ENCODE peak calls at places on chromosomes 3 and 15, in six cellular contexts. One of them, this sample, is unnamed.
A peak's percentile ranks its signal among the peaks of the same experiment; 100 is the strongest.

GRCh38 chr3:187736418-187736871 is 8.8 kb downstream of the BCL6 start:
- DNase-seq in astrocyte of the cerebellum: no peak
- DNase-seq in tibial artery: no peak
- DNase-seq in left ventricle myocardium inferior: no peak
- DNase-seq in dorsolateral prefrontal cortex: no peak
- DNase-seq in AG04449: no peak
- DNase-seq in this sample: no peak

GRCh38 chr15:68550498-68551295 is 28.1 kb upstream of the CORO2B start:
- DNase-seq in tibial artery: peak; percentile 81
- DNase-seq in left ventricle myocardium inferior: peak; percentile 70
- DNase-seq in astrocyte of the cerebellum: peak; percentile 29
- DNase-seq in dorsolateral prefrontal cortex: peak; percentile 88
- DNase-seq in AG04449: no peak
- DNase-seq in this sample: no peak

GRCh38 chr15:30991301-30992072 is at the start of gene MTMR10:
- DNase-seq in astrocyte of the cerebellum: peak; percentile 32
- DNase-seq in left ventricle myocardium inferior: peak; percentile 78
- DNase-seq in AG04449: peak; percentile 12
- DNase-seq in dorsolateral prefrontal cortex: peak; percentile 63
- DNase-seq in tibial artery: peak; percentile 47
- DNase-seq in this sample: peak; percentile 16

GRCh38 chr15:33215941-33216872 is 21.7 kb upstream of the FMN1 start:
- DNase-seq in left ventricle myocardium inferior: no peak
- DNase-seq in AG04449: no peak
- DNase-seq in tibial artery: no peak
- DNase-seq in dorsolateral prefrontal cortex: no peak
- DNase-seq in astrocyte of the cerebellum: no peak
- DNase-seq in this sample: no peak

GRCh38 chr15:31364301-31365031 is 37.8 kb downstream of the KLF13 start:
- DNase-seq in tibial artery: no peak
- DNase-seq in left ventricle myocardium inferior: peak; percentile 34
- DNase-seq in dorsolateral prefrontal cortex: no peak
- DNase-seq in AG04449: no peak
- DNase-seq in astrocyte of the cerebellum: no peak
- DNase-seq in this sample: no peak

GRCh38 chr15:39479916-39480315 is 101.0 kb upstream of the THBS1 start:
- DNase-seq in tibial artery: no peak
- DNase-seq in left ventricle myocardium inferior: no peak
- DNase-seq in dorsolateral prefrontal cortex: no peak
- DNase-seq in astrocyte of the cerebellum: no peak
- DNase-seq in AG04449: no peak
- DNase-seq in this sample: no peak

GRCh38 chr15:95292790-95293450 is 1037.6 kb upstream of the NR2F2 start:
- DNase-seq in left ventricle myocardium inferior: no peak
- DNase-seq in dorsolateral prefrontal cortex: no peak
- DNase-seq in tibial artery: no peak
- DNase-seq in AG04449: no peak
- DNase-seq in astrocyte of the cerebellum: no peak
- DNase-seq in this sample: no peak

GRCh38 chr3:52792961-52793695 is 1.5 kb upstream of the ITIH3 start:
- DNase-seq in AG04449: no peak
- DNase-seq in astrocyte of the cerebellum: no peak
- DNase-seq in left ventricle myocardium inferior: no peak
- DNase-seq in tibial artery: no peak
- DNase-seq in dorsolateral prefrontal cortex: no peak
- DNase-seq in this sample: peak; percentile 7

GRCh38 chr15:77224352-77224751 is 153.4 kb upstream of the TSPAN3 start:
- DNase-seq in tibial artery: no peak
- DNase-seq in dorsolateral prefrontal cortex: no peak
- DNase-seq in astrocyte of the cerebellum: no peak
- DNase-seq in AG04449: no peak
- DNase-seq in left ventricle myocardium inferior: no peak
- DNase-seq in this sample: no peak

GRCh38 chr3:100073555-100074307 is 40.6 kb downstream of the FILIP1L start:
- DNase-seq in dorsolateral prefrontal cortex: no peak
- DNase-seq in astrocyte of the cerebellum: peak; percentile 54
- DNase-seq in left ventricle myocardium inferior: peak; percentile 27
- DNase-seq in tibial artery: no peak
- DNase-seq in AG04449: peak; percentile 82
- DNase-seq in this sample: peak; percentile 33

GRCh38 chr3:86416334-86416733 is 574.6 kb downstream of the VGLL3 start:
- DNase-seq in dorsolateral prefrontal cortex: no peak
- DNase-seq in tibial artery: no peak
- DNase-seq in AG04449: no peak
- DNase-seq in astrocyte of the cerebellum: no peak
- DNase-seq in left ventricle myocardium inferior: no peak
- DNase-seq in this sample: no peak

GRCh38 chr3:84959470-84960380 is 936 bp downstream of the CADM2 start:
- DNase-seq in astrocyte of the cerebellum: no peak
- DNase-seq in dorsolateral prefrontal cortex: no peak
- DNase-seq in tibial artery: no peak
- DNase-seq in left ventricle myocardium inferior: no peak
- DNase-seq in AG04449: no peak
- DNase-seq in this sample: no peak

GRCh38 chr3:139441656-139442055 is 34.7 kb downstream of the RBP2 start:
- DNase-seq in left ventricle myocardium inferior: no peak
- DNase-seq in dorsolateral prefrontal cortex: no peak
- DNase-seq in tibial artery: no peak
- DNase-seq in AG04449: no peak
- DNase-seq in astrocyte of the cerebellum: no peak
- DNase-seq in this sample: no peak

GRCh38 chr3:123296836-123297626 is 95.3 kb downstream of the SEC22A start:
- DNase-seq in dorsolateral prefrontal cortex: no peak
- DNase-seq in AG04449: no peak
- DNase-seq in left ventricle myocardium inferior: no peak
- DNase-seq in tibial artery: peak; percentile 12
- DNase-seq in astrocyte of the cerebellum: no peak
- DNase-seq in this sample: no peak

GRCh38 chr3:153209596-153209995 is 47.6 kb downstream of the RAP2B start:
- DNase-seq in tibial artery: peak; percentile 30
- DNase-seq in astrocyte of the cerebellum: no peak
- DNase-seq in left ventricle myocardium inferior: peak; percentile 21
- DNase-seq in dorsolateral prefrontal cortex: no peak
- DNase-seq in AG04449: no peak
- DNase-seq in this sample: no peak

GRCh38 chr3:24201301-24201700 is 256.2 kb downstream of the NR1D2 start:
- DNase-seq in tibial artery: no peak
- DNase-seq in AG04449: no peak
- DNase-seq in left ventricle myocardium inferior: no peak
- DNase-seq in dorsolateral prefrontal cortex: no peak
- DNase-seq in astrocyte of the cerebellum: no peak
- DNase-seq in this sample: no peak

GRCh38 chr3:50600841-50601591 is 10.6 kb downstream of the CISH start:
- DNase-seq in AG04449: peak; percentile 94
- DNase-seq in tibial artery: peak; percentile 98
- DNase-seq in left ventricle myocardium inferior: peak; percentile 97
- DNase-seq in astrocyte of the cerebellum: peak; percentile 90
- DNase-seq in dorsolateral prefrontal cortex: peak; percentile 86
- DNase-seq in this sample: peak; percentile 95

GRCh38 chr3:10004506-10004905 is 17.9 kb upstream of the EMC3 start:
- DNase-seq in astrocyte of the cerebellum: no peak
- DNase-seq in dorsolateral prefrontal cortex: peak; percentile 10
- DNase-seq in tibial artery: no peak
- DNase-seq in AG04449: no peak
- DNase-seq in left ventricle myocardium inferior: no peak
- DNase-seq in this sample: no peak

GRCh38 chr15:42772126-42772525 is 35.2 kb upstream of the CDAN1 start:
- DNase-seq in dorsolateral prefrontal cortex: no peak
- DNase-seq in left ventricle myocardium inferior: peak; percentile 20
- DNase-seq in tibial artery: peak; percentile 68
- DNase-seq in astrocyte of the cerebellum: no peak
- DNase-seq in AG04449: no peak
- DNase-seq in this sample: no peak

GRCh38 chr3:151283907-151284461 is 5.6 kb upstream of the P2RY14 start:
- DNase-seq in tibial artery: peak; percentile 23
- DNase-seq in left ventricle myocardium inferior: peak; percentile 23
- DNase-seq in dorsolateral prefrontal cortex: no peak
- DNase-seq in astrocyte of the cerebellum: no peak
- DNase-seq in AG04449: no peak
- DNase-seq in this sample: no peak

GRCh38 chr15:64527263-64527984 is 67.0 kb downstream of the ZNF609 start:
- DNase-seq in tibial artery: no peak
- DNase-seq in dorsolateral prefrontal cortex: no peak
- DNase-seq in left ventricle myocardium inferior: no peak
- DNase-seq in astrocyte of the cerebellum: no peak
- DNase-seq in AG04449: peak; percentile 28
- DNase-seq in this sample: peak; percentile 18

GRCh38 chr3:160810360-160810759 is 54.3 kb downstream of the PPM1L start:
- DNase-seq in astrocyte of the cerebellum: no peak
- DNase-seq in left ventricle myocardium inferior: no peak
- DNase-seq in tibial artery: peak; percentile 41
- DNase-seq in AG04449: no peak
- DNase-seq in dorsolateral prefrontal cortex: no peak
- DNase-seq in this sample: peak; percentile 13

GRCh38 chr15:96583671-96584070 is 253.2 kb downstream of the NR2F2 start:
- DNase-seq in dorsolateral prefrontal cortex: no peak
- DNase-seq in left ventricle myocardium inferior: no peak
- DNase-seq in AG04449: no peak
- DNase-seq in tibial artery: no peak
- DNase-seq in astrocyte of the cerebellum: no peak
- DNase-seq in this sample: no peak

GRCh38 chr3:186915808-186916796 is 14.2 kb upstream of the ST6GAL1 start:
- DNase-seq in dorsolateral prefrontal cortex: no peak
- DNase-seq in left ventricle myocardium inferior: no peak
- DNase-seq in AG04449: no peak
- DNase-seq in tibial artery: no peak
- DNase-seq in astrocyte of the cerebellum: no peak
- DNase-seq in this sample: no peak

GRCh38 chr3:12224181-12225147 is 64.4 kb upstream of the PPARG start:
- DNase-seq in left ventricle myocardium inferior: no peak
- DNase-seq in AG04449: no peak
- DNase-seq in tibial artery: no peak
- DNase-seq in dorsolateral prefrontal cortex: peak; percentile 44
- DNase-seq in astrocyte of the cerebellum: peak; percentile 84
- DNase-seq in this sample: peak; percentile 40

GRCh38 chr3:169581633-169582032 is 81.9 kb downstream of the MECOM start:
- DNase-seq in dorsolateral prefrontal cortex: no peak
- DNase-seq in tibial artery: no peak
- DNase-seq in left ventricle myocardium inferior: no peak
- DNase-seq in astrocyte of the cerebellum: no peak
- DNase-seq in AG04449: no peak
- DNase-seq in this sample: no peak

GRCh38 chr15:71806452-71806931 is 3.9 kb upstream of the NR2E3 start:
- DNase-seq in astrocyte of the cerebellum: no peak
- DNase-seq in tibial artery: no peak
- DNase-seq in left ventricle myocardium inferior: no peak
- DNase-seq in dorsolateral prefrontal cortex: no peak
- DNase-seq in AG04449: no peak
- DNase-seq in this sample: no peak

GRCh38 chr3:158539414-158540014 is 31.5 kb upstream of the MLF1 start:
- DNase-seq in AG04449: no peak
- DNase-seq in tibial artery: no peak
- DNase-seq in dorsolateral prefrontal cortex: no peak
- DNase-seq in astrocyte of the cerebellum: peak; percentile 51
- DNase-seq in left ventricle myocardium inferior: no peak
- DNase-seq in this sample: no peak

GRCh38 chr15:59174161-59174845 is 32.3 kb upstream of the LDHAL6B start:
- DNase-seq in astrocyte of the cerebellum: no peak
- DNase-seq in AG04449: no peak
- DNase-seq in left ventricle myocardium inferior: no peak
- DNase-seq in tibial artery: no peak
- DNase-seq in dorsolateral prefrontal cortex: no peak
- DNase-seq in this sample: no peak

GRCh38 chr15:59173194-59173593 is 33.4 kb upstream of the LDHAL6B start:
- DNase-seq in left ventricle myocardium inferior: no peak
- DNase-seq in astrocyte of the cerebellum: no peak
- DNase-seq in dorsolateral prefrontal cortex: no peak
- DNase-seq in AG04449: no peak
- DNase-seq in tibial artery: no peak
- DNase-seq in this sample: no peak

GRCh38 chr15:59170295-59170881 is 36.3 kb upstream of the LDHAL6B start:
- DNase-seq in tibial artery: peak; percentile 78
- DNase-seq in AG04449: no peak
- DNase-seq in left ventricle myocardium inferior: no peak
- DNase-seq in dorsolateral prefrontal cortex: peak; percentile 57
- DNase-seq in astrocyte of the cerebellum: peak; percentile 39
- DNase-seq in this sample: peak; percentile 88

GRCh38 chr15:59170998-59171397 is 35.6 kb upstream of the LDHAL6B start:
- DNase-seq in AG04449: no peak
- DNase-seq in left ventricle myocardium inferior: no peak
- DNase-seq in tibial artery: no peak
- DNase-seq in dorsolateral prefrontal cortex: no peak
- DNase-seq in astrocyte of the cerebellum: no peak
- DNase-seq in this sample: no peak

DNA sequence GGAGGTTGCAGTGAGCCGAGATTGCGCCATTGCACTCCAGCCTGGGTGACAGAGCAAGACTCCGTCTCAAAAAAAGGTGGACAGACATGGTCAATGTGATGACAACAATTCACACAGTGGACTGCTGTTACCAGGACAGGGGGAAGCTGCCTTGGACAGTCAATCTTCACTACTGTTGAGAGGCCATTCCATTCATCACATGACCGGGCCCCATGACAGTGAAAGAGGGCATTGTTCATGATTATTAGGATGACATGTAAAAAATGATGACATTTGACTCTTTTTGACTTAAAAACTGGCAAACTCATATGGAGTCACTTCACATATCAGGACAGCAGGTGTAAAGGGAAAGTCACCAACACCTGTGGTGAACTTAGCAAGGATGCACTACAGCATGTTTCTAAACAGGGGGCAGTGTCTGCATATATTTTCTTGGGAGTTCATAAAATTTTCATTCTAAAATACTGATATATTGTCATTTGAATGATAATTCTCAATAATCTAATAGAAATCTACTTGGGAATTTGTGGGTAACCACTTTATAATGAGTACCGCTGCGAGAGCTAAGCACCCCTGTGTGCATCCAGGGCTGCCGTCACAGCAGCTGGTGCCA is 34.2 kb upstream of the LDHAL6B start:
- DNase-seq in AG04449: no peak
- DNase-seq in tibial artery: no peak
- DNase-seq in dorsolateral prefrontal cortex: no peak
- DNase-seq in left ventricle myocardium inferior: no peak
- DNase-seq in astrocyte of the cerebellum: no peak
- DNase-seq in this sample: no peak
- TF ChIP-seq CTCF in AG04449: no peak
- TF ChIP-seq CTCF in tibial artery: no peak
- TF ChIP-seq CTCF in dorsolateral prefrontal cortex: no peak
- TF ChIP-seq CTCF in left ventricle myocardium inferior: no peak
- TF ChIP-seq CTCF in astrocyte of the cerebellum: peak; percentile 6
- TF ChIP-seq CTCF in this sample: no peak

GRCh38 chr15:58108117-58108516 is 30.1 kb upstream of the AQP9 start:
- DNase-seq in tibial artery: no peak
- DNase-seq in dorsolateral prefrontal cortex: no peak
- DNase-seq in astrocyte of the cerebellum: no peak
- DNase-seq in left ventricle myocardium inferior: no peak
- DNase-seq in AG04449: no peak
- DNase-seq in this sample: no peak
- H3K4me3 ChIP-seq in tibial artery: no peak overlapping the region
- H3K4me3 ChIP-seq in dorsolateral prefrontal cortex: no peak overlapping the region
- H3K4me3 ChIP-seq in astrocyte of the cerebellum: no peak overlapping the region
- H3K4me3 ChIP-seq in left ventricle myocardium inferior: no peak overlapping the region
- H3K4me3 ChIP-seq in AG04449: no peak overlapping the region
- H3K4me3 ChIP-seq in this sample: no peak overlapping the region

GRCh38 chr3:133693821-133694220 is 32.1 kb upstream of the TOPBP1 start:
- DNase-seq in AG04449: no peak
- DNase-seq in tibial artery: no peak
- DNase-seq in astrocyte of the cerebellum: no peak
- DNase-seq in left ventricle myocardium inferior: no peak
- DNase-seq in dorsolateral prefrontal cortex: no peak
- DNase-seq in this sample: no peak
- TF ChIP-seq CTCF in AG04449: no peak
- TF ChIP-seq CTCF in tibial artery: no peak
- TF ChIP-seq CTCF in astrocyte of the cerebellum: no peak
- TF ChIP-seq CTCF in left ventricle myocardium inferior: no peak
- TF ChIP-seq CTCF in dorsolateral prefrontal cortex: no peak
- TF ChIP-seq CTCF in this sample: no peak

GRCh38 chr3:73094127-73094526 is 32.7 kb downstream of the EBLN2 start:
- DNase-seq in AG04449: no peak
- DNase-seq in left ventricle myocardium inferior: no peak
- DNase-seq in dorsolateral prefrontal cortex: no peak
- DNase-seq in tibial artery: no peak
- DNase-seq in astrocyte of the cerebellum: no peak
- DNase-seq in this sample: no peak
- H3K4me3 ChIP-seq in AG04449: no peak overlapping the region
- H3K4me3 ChIP-seq in left ventricle myocardium inferior: no peak overlapping the region
- H3K4me3 ChIP-seq in dorsolateral prefrontal cortex: no peak overlapping the region
- H3K4me3 ChIP-seq in tibial artery: no peak overlapping the region
- H3K4me3 ChIP-seq in astrocyte of the cerebellum: no peak overlapping the region
- H3K4me3 ChIP-seq in this sample: no peak overlapping the region

This sample was measured in AG09309.